ENCODE peak calls at places on chromosomes 6 and 20, in seven cellular contexts. One of them, this sample, is unnamed.

GRCh38 chr20:38302721-38303120 is 1.2 kb upstream of the BPI start:
- DNase-seq in heart right ventricle: no peak
- DNase-seq in DND-41: no peak
- DNase-seq in bronchial epithelial cell: no peak
- DNase-seq in NT2/D1: no peak
- DNase-seq in suprapubic skin: no peak
- DNase-seq in PC-3: no peak
- DNase-seq in this sample: no peak

GRCh38 chr6:56842602-56843475 is 112.1 kb upstream of the BEND6 start:
- DNase-seq in heart right ventricle: peak
- DNase-seq in DND-41: no peak
- DNase-seq in bronchial epithelial cell: no peak
- DNase-seq in NT2/D1: peak
- DNase-seq in suprapubic skin: peak
- DNase-seq in PC-3: peak
- DNase-seq in this sample: no peak

GRCh38 chr6:109008537-109008950 is 86.1 kb downstream of the SESN1 start:
- DNase-seq in heart right ventricle: no peak
- DNase-seq in DND-41: no peak
- DNase-seq in bronchial epithelial cell: no peak
- DNase-seq in NT2/D1: no peak
- DNase-seq in suprapubic skin: no peak
- DNase-seq in PC-3: no peak
- DNase-seq in this sample: peak

GRCh38 chr20:55160996-55161395 is 685.6 kb downstream of the DOK5 start:
- DNase-seq in heart right ventricle: no peak
- DNase-seq in DND-41: no peak
- DNase-seq in bronchial epithelial cell: peak
- DNase-seq in NT2/D1: no peak
- DNase-seq in suprapubic skin: no peak
- DNase-seq in PC-3: peak
- DNase-seq in this sample: no peak

GRCh38 chr6:87785229-87785862 is 83.3 kb upstream of the AKIRIN2 start:
- DNase-seq in heart right ventricle: no peak
- DNase-seq in DND-41: no peak
- DNase-seq in bronchial epithelial cell: no peak
- DNase-seq in NT2/D1: no peak
- DNase-seq in suprapubic skin: no peak
- DNase-seq in PC-3: no peak
- DNase-seq in this sample: no peak

GRCh38 chr20:51327251-51327841 is 215.2 kb downstream of the NFATC2 start:
- DNase-seq in heart right ventricle: no peak
- DNase-seq in DND-41: no peak
- DNase-seq in bronchial epithelial cell: peak
- DNase-seq in NT2/D1: no peak
- DNase-seq in suprapubic skin: no peak
- DNase-seq in PC-3: peak
- DNase-seq in this sample: no peak

GRCh38 chr20:46827718-46828458 is 66.8 kb upstream of the EYA2 start:
- DNase-seq in heart right ventricle: no peak
- DNase-seq in DND-41: no peak
- DNase-seq in bronchial epithelial cell: no peak
- DNase-seq in NT2/D1: no peak
- DNase-seq in suprapubic skin: no peak
- DNase-seq in PC-3: peak
- DNase-seq in this sample: no peak

GRCh38 chr6:93418448-93419303 is 683 bp downstream of the EPHA7 start:
- DNase-seq in heart right ventricle: peak
- DNase-seq in DND-41: no peak
- DNase-seq in bronchial epithelial cell: peak
- DNase-seq in NT2/D1: no peak
- DNase-seq in suprapubic skin: peak
- DNase-seq in PC-3: peak
- DNase-seq in this sample: no peak

GRCh38 chr6:125190667-125191066 is 37.1 kb downstream of the TPD52L1 start:
- DNase-seq in heart right ventricle: no peak
- DNase-seq in DND-41: no peak
- DNase-seq in bronchial epithelial cell: no peak
- DNase-seq in NT2/D1: no peak
- DNase-seq in suprapubic skin: no peak
- DNase-seq in PC-3: no peak
- DNase-seq in this sample: no peak

GRCh38 chr6:36126553-36127458 is 3.5 kb upstream of the MAPK13 start:
- DNase-seq in heart right ventricle: no peak
- DNase-seq in DND-41: no peak
- DNase-seq in bronchial epithelial cell: peak
- DNase-seq in NT2/D1: no peak
- DNase-seq in suprapubic skin: peak
- DNase-seq in PC-3: no peak
- DNase-seq in this sample: no peak

GRCh38 chr6:138331984-138332383 is 45.7 kb upstream of the SMIM28 start:
- DNase-seq in heart right ventricle: no peak
- DNase-seq in DND-41: no peak
- DNase-seq in bronchial epithelial cell: no peak
- DNase-seq in NT2/D1: no peak
- DNase-seq in suprapubic skin: no peak
- DNase-seq in PC-3: no peak
- DNase-seq in this sample: no peak

GRCh38 chr6:68473433-68474210 is 161.5 kb upstream of the ADGRB3 start:
- DNase-seq in heart right ventricle: no peak
- DNase-seq in DND-41: no peak
- DNase-seq in bronchial epithelial cell: no peak
- DNase-seq in NT2/D1: no peak
- DNase-seq in suprapubic skin: no peak
- DNase-seq in PC-3: peak
- DNase-seq in this sample: no peak

DNA sequence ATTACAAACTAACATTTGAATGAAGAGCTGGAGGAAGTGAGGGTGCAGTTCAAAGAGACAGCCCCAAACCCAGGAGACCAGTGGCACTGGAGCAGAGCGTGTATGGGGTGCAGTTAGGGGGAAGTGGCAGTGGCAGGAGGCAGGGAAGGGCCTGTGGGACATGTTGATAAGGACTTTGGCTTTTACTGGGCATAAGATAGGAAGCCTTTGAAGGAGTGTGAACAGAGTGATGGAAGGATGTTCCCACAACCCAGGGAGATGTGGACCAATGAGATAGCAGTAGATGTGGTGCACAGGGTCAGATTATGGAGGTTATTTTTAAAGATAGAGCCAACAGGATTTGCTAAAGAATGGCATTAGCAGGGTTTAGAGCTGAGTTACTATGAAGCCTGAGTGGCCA is 56.4 kb downstream of the AIG1 start:
- DNase-seq in heart right ventricle: no peak
- DNase-seq in DND-41: no peak
- DNase-seq in bronchial epithelial cell: no peak
- DNase-seq in NT2/D1: no peak
- DNase-seq in suprapubic skin: no peak
- DNase-seq in PC-3: no peak
- DNase-seq in this sample: no peak
- H3K4me3 ChIP-seq in heart right ventricle: no peak
- H3K4me3 ChIP-seq in DND-41: no peak
- H3K4me3 ChIP-seq in bronchial epithelial cell: no peak
- H3K4me3 ChIP-seq in NT2/D1: no peak
- H3K4me3 ChIP-seq in suprapubic skin: no peak
- H3K4me3 ChIP-seq in PC-3: no peak
- H3K4me3 ChIP-seq in this sample: no peak

GRCh38 chr6:106124437-106125423 is 38.6 kb downstream of the PRDM1 start:
- DNase-seq in heart right ventricle: no peak
- DNase-seq in DND-41: no peak
- DNase-seq in bronchial epithelial cell: no peak
- DNase-seq in NT2/D1: no peak
- DNase-seq in suprapubic skin: no peak
- DNase-seq in PC-3: no peak
- DNase-seq in this sample: no peak

GRCh38 chr6:106133040-106133439 is 46.9 kb downstream of the PRDM1 start:
- DNase-seq in heart right ventricle: no peak
- DNase-seq in DND-41: no peak
- DNase-seq in bronchial epithelial cell: no peak
- DNase-seq in NT2/D1: no peak
- DNase-seq in suprapubic skin: no peak
- DNase-seq in PC-3: no peak
- DNase-seq in this sample: no peak

GRCh38 chr6:106132153-106132698 is 46.1 kb downstream of the PRDM1 start:
- DNase-seq in heart right ventricle: no peak
- DNase-seq in DND-41: no peak
- DNase-seq in bronchial epithelial cell: no peak
- DNase-seq in NT2/D1: no peak
- DNase-seq in suprapubic skin: no peak
- DNase-seq in PC-3: no peak
- DNase-seq in this sample: no peak

GRCh38 chr6:106125925-106126435 is 39.8 kb downstream of the PRDM1 start:
- DNase-seq in heart right ventricle: no peak
- DNase-seq in DND-41: no peak
- DNase-seq in bronchial epithelial cell: no peak
- DNase-seq in NT2/D1: no peak
- DNase-seq in suprapubic skin: no peak
- DNase-seq in PC-3: no peak
- DNase-seq in this sample: no peak

DNA sequence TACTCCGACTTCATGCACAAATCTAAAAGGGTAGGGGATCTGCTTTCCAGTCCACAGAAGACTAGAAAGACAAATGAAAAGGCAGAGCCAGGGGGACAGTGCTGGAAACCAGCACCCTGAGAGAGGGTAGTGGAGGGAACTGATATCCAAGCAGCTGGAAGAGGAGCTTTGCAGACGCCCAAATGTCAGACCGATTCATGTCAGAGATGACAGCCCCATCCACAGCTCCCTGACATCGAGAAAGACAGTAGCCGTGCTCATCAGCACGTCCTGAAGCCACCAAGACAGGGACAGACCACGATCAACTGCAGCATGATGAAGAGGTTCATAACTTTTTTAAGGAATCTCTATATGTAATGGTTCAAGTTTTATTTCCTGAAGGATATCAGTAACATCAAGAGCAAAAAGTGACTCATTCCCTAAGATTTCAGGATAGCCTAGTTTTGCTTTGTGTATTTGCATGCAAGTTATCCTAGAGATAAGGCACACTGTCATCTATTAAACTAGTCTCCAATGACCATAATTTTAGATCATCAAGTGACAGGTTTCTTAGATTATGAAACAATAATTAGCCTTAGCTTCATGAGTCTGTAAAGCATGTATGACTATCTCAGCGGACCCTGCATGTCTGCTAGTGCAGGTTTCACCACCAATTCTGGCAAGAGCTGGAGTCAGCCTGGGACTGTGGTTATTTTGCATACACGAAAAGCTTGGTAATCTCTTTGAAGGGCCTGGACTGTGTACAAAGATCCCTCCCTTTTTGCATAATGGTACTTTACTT is 43.0 kb downstream of the PRDM1 start:
- DNase-seq in heart right ventricle: no peak
- DNase-seq in DND-41: no peak
- DNase-seq in bronchial epithelial cell: peak
- DNase-seq in NT2/D1: no peak
- DNase-seq in suprapubic skin: no peak
- DNase-seq in PC-3: peak
- DNase-seq in this sample: no peak
- H3K4me3 ChIP-seq in heart right ventricle: no peak
- H3K4me3 ChIP-seq in DND-41: no peak
- H3K4me3 ChIP-seq in bronchial epithelial cell: no peak
- H3K4me3 ChIP-seq in NT2/D1: no peak
- H3K4me3 ChIP-seq in suprapubic skin: no peak
- H3K4me3 ChIP-seq in PC-3: peak
- H3K4me3 ChIP-seq in this sample: no peak

GRCh38 chr6:44222486-44222986 is 859 bp upstream of the SLC29A1 start:
- DNase-seq in heart right ventricle: no peak
- DNase-seq in DND-41: no peak
- DNase-seq in bronchial epithelial cell: no peak
- DNase-seq in NT2/D1: no peak
- DNase-seq in suprapubic skin: no peak
- DNase-seq in PC-3: no peak
- DNase-seq in this sample: no peak
- H3K4me3 ChIP-seq in heart right ventricle: peak
- H3K4me3 ChIP-seq in DND-41: peak
- H3K4me3 ChIP-seq in bronchial epithelial cell: no peak
- H3K4me3 ChIP-seq in NT2/D1: peak
- H3K4me3 ChIP-seq in suprapubic skin: peak
- H3K4me3 ChIP-seq in PC-3: peak
- H3K4me3 ChIP-seq in this sample: peak

GRCh38 chr6:3769610-3770009 is 18.1 kb upstream of the PXDC1 start:
- DNase-seq in heart right ventricle: no peak
- DNase-seq in DND-41: no peak
- DNase-seq in bronchial epithelial cell: peak
- DNase-seq in NT2/D1: no peak
- DNase-seq in suprapubic skin: no peak
- DNase-seq in PC-3: peak
- DNase-seq in this sample: no peak
- H3K4me3 ChIP-seq in heart right ventricle: no peak
- H3K4me3 ChIP-seq in DND-41: no peak
- H3K4me3 ChIP-seq in bronchial epithelial cell: no peak
- H3K4me3 ChIP-seq in NT2/D1: no peak
- H3K4me3 ChIP-seq in suprapubic skin: no peak
- H3K4me3 ChIP-seq in PC-3: no peak
- H3K4me3 ChIP-seq in this sample: no peak

GRCh38 chr20:4014031-4014474 is 1.3 kb downstream of the RNF24 start:
- DNase-seq in heart right ventricle: no peak
- DNase-seq in DND-41: peak
- DNase-seq in bronchial epithelial cell: peak
- DNase-seq in NT2/D1: no peak
- DNase-seq in suprapubic skin: no peak
- DNase-seq in PC-3: peak
- DNase-seq in this sample: no peak
- H3K4me3 ChIP-seq in heart right ventricle: no peak
- H3K4me3 ChIP-seq in DND-41: peak
- H3K4me3 ChIP-seq in bronchial epithelial cell: peak
- H3K4me3 ChIP-seq in NT2/D1: peak
- H3K4me3 ChIP-seq in suprapubic skin: peak
- H3K4me3 ChIP-seq in PC-3: peak
- H3K4me3 ChIP-seq in this sample: no peak

DNA sequence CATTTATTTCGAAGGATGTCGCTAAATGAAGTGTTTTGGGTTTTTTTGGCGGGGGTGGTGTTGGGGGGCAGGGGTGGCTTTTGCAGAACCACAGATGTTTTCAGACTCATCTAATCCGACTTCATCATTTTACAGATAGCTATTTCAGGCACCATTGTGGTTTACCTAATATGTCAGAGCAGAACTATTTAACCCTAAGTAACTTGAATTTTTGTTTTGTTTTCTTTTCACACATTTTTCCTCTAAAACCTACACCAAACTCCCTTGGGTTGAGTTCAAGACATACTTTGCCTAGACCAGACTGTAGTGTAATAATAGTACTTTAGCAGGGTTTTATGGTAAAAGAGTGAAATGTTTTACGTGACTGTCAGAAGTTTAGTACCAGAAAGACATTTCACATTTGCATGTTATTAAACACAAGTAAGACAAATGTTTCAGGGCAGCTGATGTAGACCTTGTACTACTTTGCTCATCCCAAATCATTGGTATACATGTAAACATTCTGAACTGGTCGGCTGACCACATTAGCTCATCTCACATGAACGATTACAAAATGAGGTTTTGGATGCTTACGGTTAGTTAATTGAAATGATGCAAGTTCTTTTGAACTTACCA is 37.7 kb downstream of the MAP3K4 start:
- DNase-seq in heart right ventricle: no peak
- DNase-seq in DND-41: no peak
- DNase-seq in bronchial epithelial cell: no peak
- DNase-seq in NT2/D1: no peak
- DNase-seq in suprapubic skin: no peak
- DNase-seq in PC-3: no peak
- DNase-seq in this sample: no peak
- H3K4me3 ChIP-seq in heart right ventricle: no peak
- H3K4me3 ChIP-seq in DND-41: no peak
- H3K4me3 ChIP-seq in bronchial epithelial cell: no peak
- H3K4me3 ChIP-seq in NT2/D1: no peak
- H3K4me3 ChIP-seq in suprapubic skin: no peak
- H3K4me3 ChIP-seq in PC-3: no peak
- H3K4me3 ChIP-seq in this sample: no peak